ENCODE peak calls at places on chromosomes 3 and 15, in six cellular contexts. One of them, this sample, is unnamed.

GRCh38 chr3:51338632-51339031 is 46.5 kb upstream of the MANF start:
- DNase-seq in H1: no peak
- DNase-seq in Karpas-422: no peak
- DNase-seq in right cardiac atrium: no peak
- DNase-seq in MM.1S: no peak
- DNase-seq in ovary: no peak
- DNase-seq in this sample: no peak

GRCh38 chr15:61227269-61228024 is 1.7 kb downstream of the RORA start:
- DNase-seq in H1: no peak
- DNase-seq in Karpas-422: no peak
- DNase-seq in right cardiac atrium: peak; percentile 62
- DNase-seq in MM.1S: no peak
- DNase-seq in ovary: peak; percentile 37
- DNase-seq in this sample: no peak

GRCh38 chr15:48775556-48775955 is 35.3 kb downstream of the CEP152 start:
- DNase-seq in H1: no peak
- DNase-seq in Karpas-422: no peak
- DNase-seq in right cardiac atrium: no peak
- DNase-seq in MM.1S: no peak
- DNase-seq in ovary: no peak
- DNase-seq in this sample: no peak

GRCh38 chr3:194447161-194447560 is 39.6 kb downstream of the ATP13A3 start:
- DNase-seq in H1: no peak
- DNase-seq in Karpas-422: no peak
- DNase-seq in right cardiac atrium: no peak
- DNase-seq in MM.1S: no peak
- DNase-seq in ovary: no peak
- DNase-seq in this sample: peak; percentile 60

GRCh38 chr3:62109534-62109933 is 263.8 kb downstream of the FEZF2 start:
- DNase-seq in H1: no peak
- DNase-seq in Karpas-422: no peak
- DNase-seq in right cardiac atrium: peak; percentile 52
- DNase-seq in MM.1S: no peak
- DNase-seq in ovary: no peak
- DNase-seq in this sample: no peak

GRCh38 chr3:116842254-116842957 is 132.8 kb downstream of the TUSC7 start:
- DNase-seq in H1: no peak
- DNase-seq in Karpas-422: no peak
- DNase-seq in right cardiac atrium: no peak
- DNase-seq in MM.1S: no peak
- DNase-seq in ovary: no peak
- DNase-seq in this sample: no peak

GRCh38 chr3:78287085-78287484 is 1247.2 kb downstream of the ROBO2 start:
- DNase-seq in H1: no peak
- DNase-seq in Karpas-422: no peak
- DNase-seq in right cardiac atrium: no peak
- DNase-seq in MM.1S: no peak
- DNase-seq in ovary: no peak
- DNase-seq in this sample: no peak

GRCh38 chr3:50675179-50676030 is 678 bp downstream of the DOCK3 start:
- DNase-seq in H1: no peak
- DNase-seq in Karpas-422: no peak
- DNase-seq in right cardiac atrium: peak; percentile 82
- DNase-seq in MM.1S: peak; percentile 36
- DNase-seq in ovary: peak; percentile 37
- DNase-seq in this sample: no peak

GRCh38 chr3:34008191-34008590 is 209.8 kb downstream of the PDCD6IP start:
- DNase-seq in H1: peak; percentile 43
- DNase-seq in Karpas-422: peak; percentile 95
- DNase-seq in right cardiac atrium: no peak
- DNase-seq in MM.1S: no peak
- DNase-seq in ovary: no peak
- DNase-seq in this sample: no peak

GRCh38 chr3:154684021-154684420 is 254.0 kb upstream of the GPR149 start:
- DNase-seq in H1: peak; percentile 10
- DNase-seq in Karpas-422: peak; percentile 70
- DNase-seq in right cardiac atrium: no peak
- DNase-seq in MM.1S: peak; percentile 69
- DNase-seq in ovary: no peak
- DNase-seq in this sample: no peak

GRCh38 chr3:196143708-196144382 is 62.0 kb upstream of the TFRC start:
- DNase-seq in H1: no peak
- DNase-seq in Karpas-422: no peak
- DNase-seq in right cardiac atrium: no peak
- DNase-seq in MM.1S: no peak
- DNase-seq in ovary: no peak
- DNase-seq in this sample: no peak

GRCh38 chr3:100556656-100557310 is 52.6 kb upstream of the ADGRG7 start:
- DNase-seq in H1: no peak
- DNase-seq in Karpas-422: no peak
- DNase-seq in right cardiac atrium: no peak
- DNase-seq in MM.1S: no peak
- DNase-seq in ovary: no peak
- DNase-seq in this sample: no peak

GRCh38 chr3:33016846-33017405 is 65.5 kb downstream of the CCR4 start:
- DNase-seq in H1: no peak
- DNase-seq in Karpas-422: no peak
- DNase-seq in right cardiac atrium: no peak
- DNase-seq in MM.1S: no peak
- DNase-seq in ovary: no peak
- DNase-seq in this sample: no peak

GRCh38 chr3:197595470-197596185 is 39.9 kb upstream of the BDH1 start:
- DNase-seq in H1: no peak
- DNase-seq in Karpas-422: no peak
- DNase-seq in right cardiac atrium: no peak
- DNase-seq in MM.1S: no peak
- DNase-seq in ovary: no peak
- DNase-seq in this sample: peak; percentile 47

GRCh38 chr3:102510663-102511062 is 75.8 kb downstream of the ZPLD1 start:
- DNase-seq in H1: no peak
- DNase-seq in Karpas-422: no peak
- DNase-seq in right cardiac atrium: no peak
- DNase-seq in MM.1S: no peak
- DNase-seq in ovary: no peak
- DNase-seq in this sample: no peak

GRCh38 chr3:138081371-138082084 is 33.9 kb downstream of the DZIP1L start:
- DNase-seq in H1: no peak
- DNase-seq in Karpas-422: no peak
- DNase-seq in right cardiac atrium: no peak
- DNase-seq in MM.1S: no peak
- DNase-seq in ovary: no peak
- DNase-seq in this sample: no peak

GRCh38 chr3:184040010-184040409 is 8.5 kb downstream of the HTR3D start:
- DNase-seq in H1: no peak
- DNase-seq in Karpas-422: peak; percentile 61
- DNase-seq in right cardiac atrium: no peak
- DNase-seq in MM.1S: no peak
- DNase-seq in ovary: no peak
- DNase-seq in this sample: no peak

GRCh38 chr15:43423793-43424192 is 52.9 kb downstream of the TUBGCP4 start:
- DNase-seq in H1: no peak
- DNase-seq in Karpas-422: no peak
- DNase-seq in right cardiac atrium: no peak
- DNase-seq in MM.1S: no peak
- DNase-seq in ovary: no peak
- DNase-seq in this sample: no peak

GRCh38 chr3:101635954-101636798 is 40.8 kb downstream of the ZBTB11 start:
- DNase-seq in H1: no peak
- DNase-seq in Karpas-422: peak; percentile 90
- DNase-seq in right cardiac atrium: peak; percentile 78
- DNase-seq in MM.1S: peak; percentile 58
- DNase-seq in ovary: peak; percentile 27
- DNase-seq in this sample: peak; percentile 27

GRCh38 chr3:82355228-82355627 is 593.8 kb upstream of the GBE1 start:
- DNase-seq in H1: no peak
- DNase-seq in Karpas-422: no peak
- DNase-seq in right cardiac atrium: no peak
- DNase-seq in MM.1S: no peak
- DNase-seq in ovary: no peak
- DNase-seq in this sample: no peak

GRCh38 chr3:65398953-65399352 is 639.8 kb downstream of the MAGI1 start:
- DNase-seq in H1: no peak
- DNase-seq in Karpas-422: no peak
- DNase-seq in right cardiac atrium: no peak
- DNase-seq in MM.1S: no peak
- DNase-seq in ovary: no peak
- DNase-seq in this sample: no peak

GRCh38 chr15:61743352-61743909 is 316.8 kb downstream of the VPS13C start:
- DNase-seq in H1: no peak
- DNase-seq in Karpas-422: no peak
- DNase-seq in right cardiac atrium: no peak
- DNase-seq in MM.1S: no peak
- DNase-seq in ovary: no peak
- DNase-seq in this sample: no peak

GRCh38 chr3:64684715-64685261 is 3.0 kb downstream of the ADAMTS9 start:
- DNase-seq in H1: no peak
- DNase-seq in Karpas-422: no peak
- DNase-seq in right cardiac atrium: peak; percentile 72
- DNase-seq in MM.1S: no peak
- DNase-seq in ovary: peak; percentile 82
- DNase-seq in this sample: peak; percentile 22

GRCh38 chr15:63473999-63474809 is 30.2 kb upstream of the USP3 start:
- DNase-seq in H1: no peak
- DNase-seq in Karpas-422: no peak
- DNase-seq in right cardiac atrium: no peak
- DNase-seq in MM.1S: peak; percentile 85
- DNase-seq in ovary: no peak
- DNase-seq in this sample: peak; percentile 99

GRCh38 chr3:38039101-38039898 is at the start of gene DLEC1:
- DNase-seq in H1: peak; percentile 68
- DNase-seq in Karpas-422: peak; percentile 77
- DNase-seq in right cardiac atrium: peak; percentile 88
- DNase-seq in MM.1S: peak; percentile 84
- DNase-seq in ovary: peak; percentile 64
- DNase-seq in this sample: peak; percentile 73

GRCh38 chr3:12380408-12380795 is 91.5 kb downstream of the PPARG start:
- DNase-seq in H1: no peak
- DNase-seq in Karpas-422: no peak
- DNase-seq in right cardiac atrium: no peak
- DNase-seq in MM.1S: no peak
- DNase-seq in ovary: no peak
- DNase-seq in this sample: no peak

DNA sequence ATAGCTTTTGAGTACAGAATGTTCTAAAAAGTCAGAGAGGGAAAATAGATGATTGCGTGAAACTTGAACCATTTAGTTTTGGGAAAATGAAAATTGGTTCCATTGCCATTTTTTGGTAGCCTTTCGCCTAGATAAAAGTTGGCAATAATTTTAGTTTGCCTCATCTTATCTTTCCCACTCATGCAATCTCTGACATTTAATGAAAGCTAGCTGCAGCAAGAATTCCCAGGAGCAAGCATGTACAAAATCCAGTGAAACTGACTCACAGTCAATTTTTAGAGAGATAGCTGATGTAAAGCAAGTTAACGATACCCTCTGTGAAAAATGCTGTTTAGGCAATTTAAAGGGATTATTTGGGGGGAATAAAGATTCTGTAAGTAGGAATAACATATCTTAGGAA is 797.4 kb downstream of the GRM7 start:
- DNase-seq in H1: no peak
- DNase-seq in Karpas-422: no peak
- DNase-seq in right cardiac atrium: no peak
- DNase-seq in MM.1S: no peak
- DNase-seq in ovary: no peak
- DNase-seq in this sample: no peak
- H3K9me3 ChIP-seq in H1: no peaks in the 10 kb centered on the region
- H3K9me3 ChIP-seq in Karpas-422: peaks cover 17% of the 10 kb centered on the region
- H3K9me3 ChIP-seq in right cardiac atrium: no peaks in the 10 kb centered on the region
- H3K9me3 ChIP-seq in MM.1S: no peaks in the 10 kb centered on the region
- H3K9me3 ChIP-seq in ovary: no peaks in the 10 kb centered on the region
- H3K9me3 ChIP-seq in this sample: no peaks in the 10 kb centered on the region

DNA sequence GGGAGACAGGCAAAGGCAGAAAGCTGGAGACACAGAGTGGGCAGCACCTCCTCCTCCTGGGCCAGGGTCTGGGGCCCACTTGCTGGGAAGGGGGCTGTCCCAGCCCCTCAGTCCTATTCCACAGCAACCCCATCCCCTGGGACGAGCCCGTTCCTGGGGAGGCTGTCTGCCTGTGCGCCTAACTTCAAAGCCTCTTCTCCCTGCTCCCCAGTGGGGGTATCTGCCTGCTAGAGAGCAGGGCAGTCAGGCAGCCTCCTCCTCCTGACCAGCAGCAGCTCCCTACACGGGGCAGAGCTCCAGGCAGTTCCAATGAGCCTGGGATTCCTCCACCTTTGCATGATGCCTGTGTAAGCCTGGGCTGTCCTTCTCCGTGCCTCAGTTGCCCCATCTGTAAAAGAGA is 6.9 kb downstream of the PTH1R start:
- DNase-seq in H1: no peak
- DNase-seq in Karpas-422: no peak
- DNase-seq in right cardiac atrium: peak; percentile 56
- DNase-seq in MM.1S: no peak
- DNase-seq in ovary: no peak
- DNase-seq in this sample: no peak
- H3K4me3 ChIP-seq in H1: no peak overlapping the region
- H3K4me3 ChIP-seq in Karpas-422: no peak overlapping the region
- H3K4me3 ChIP-seq in right cardiac atrium: peak overlapping the region; percentile 70
- H3K4me3 ChIP-seq in MM.1S: no peak overlapping the region
- H3K4me3 ChIP-seq in ovary: no peak overlapping the region
- H3K4me3 ChIP-seq in this sample: no peak overlapping the region

GRCh38 chr3:45007091-45007490 is 19.0 kb upstream of the CLEC3B start:
- DNase-seq in H1: no peak
- DNase-seq in Karpas-422: no peak
- DNase-seq in right cardiac atrium: no peak
- DNase-seq in MM.1S: no peak
- DNase-seq in ovary: no peak
- DNase-seq in this sample: no peak
- H3K27ac ChIP-seq in H1: no peak overlapping the region
- H3K27ac ChIP-seq in Karpas-422: no peak overlapping the region
- H3K27ac ChIP-seq in right cardiac atrium: no peak overlapping the region
- H3K27ac ChIP-seq in MM.1S: no peak overlapping the region
- H3K27ac ChIP-seq in ovary: no peak overlapping the region
- H3K27ac ChIP-seq in this sample: no peak overlapping the region

GRCh38 chr15:100170673-100171210 is 171.0 kb downstream of the ADAMTS17 start:
- DNase-seq in H1: no peak
- DNase-seq in Karpas-422: no peak
- DNase-seq in right cardiac atrium: no peak
- DNase-seq in MM.1S: no peak
- DNase-seq in ovary: no peak
- DNase-seq in this sample: no peak
- H3K9me3 ChIP-seq in H1: no peaks in the 10 kb centered on the region
- H3K9me3 ChIP-seq in Karpas-422: peaks cover 5% of the 10 kb centered on the region
- H3K9me3 ChIP-seq in right cardiac atrium: no peaks in the 10 kb centered on the region
- H3K9me3 ChIP-seq in MM.1S: no peaks in the 10 kb centered on the region
- H3K9me3 ChIP-seq in ovary: no peaks in the 10 kb centered on the region
- H3K9me3 ChIP-seq in this sample: peaks cover 1% of the 10 kb centered on the region

DNA sequence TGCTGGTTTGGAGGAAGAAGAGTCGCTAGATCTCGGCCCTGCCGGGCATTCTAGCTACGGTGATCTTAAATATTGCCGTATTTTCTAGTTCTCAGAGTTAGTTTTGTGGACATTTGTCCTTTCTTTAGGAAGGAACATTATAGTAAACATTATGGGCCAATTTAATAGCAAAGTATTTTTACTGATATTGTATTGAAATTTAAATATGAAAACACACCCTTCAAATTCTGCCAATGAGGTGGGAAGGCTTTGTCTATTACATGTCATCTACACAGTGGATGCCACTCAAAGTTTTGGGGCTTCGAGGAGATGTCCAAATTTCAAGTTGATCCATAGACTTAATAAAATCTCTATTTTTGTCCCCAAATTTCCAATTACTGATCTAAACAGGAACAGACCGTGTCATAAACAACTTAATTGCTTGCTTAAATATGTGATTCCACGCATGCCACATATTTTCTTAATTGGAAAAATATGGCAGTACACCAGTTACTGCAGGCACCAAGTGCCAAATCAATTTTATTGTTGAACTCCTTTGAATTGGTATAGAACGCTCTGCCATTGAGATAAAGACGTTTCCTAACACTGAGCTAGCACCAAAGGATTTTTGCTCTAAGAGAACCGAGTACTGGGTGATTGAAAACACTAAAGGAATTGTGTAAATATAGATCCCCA is 1.7 kb downstream of the SHOX2 start:
- DNase-seq in H1: no peak
- DNase-seq in Karpas-422: no peak
- DNase-seq in right cardiac atrium: no peak
- DNase-seq in MM.1S: no peak
- DNase-seq in ovary: no peak
- DNase-seq in this sample: no peak
- H3K4me3 ChIP-seq in H1: peak overlapping the region; percentile 34
- H3K4me3 ChIP-seq in Karpas-422: peak overlapping the region; percentile 37
- H3K4me3 ChIP-seq in right cardiac atrium: peak overlapping the region; percentile 75
- H3K4me3 ChIP-seq in MM.1S: no peak overlapping the region
- H3K4me3 ChIP-seq in ovary: no peak overlapping the region
- H3K4me3 ChIP-seq in this sample: no peak overlapping the region

This sample was measured in small intestine.